ENCODE peak calls at places on chromosomes 12 and 14, in five cellular contexts. U, W, M, C and N are unnamed samples.
A peak's percentile ranks its signal among the peaks of the same experiment; 100 is the strongest.

GRCh38 chr12:62861586-62861985 is 73.4 kb downstream of the PPM1H start:
- DNase-seq in M (no peak), C (no peak), U (no peak), W (no peak), N (no peak)

GRCh38 chr14:105600939-105601359 is 74.6 kb downstream of the TMEM121 start:
- DNase-seq in U (peak; percentile 44), M (no peak), C (no peak), W (no peak), N (no peak)

GRCh38 chr12:116264525-116265070 is 12.9 kb downstream of the MED13L start:
- DNase-seq in C (no peak), W (no peak), U (no peak), M (no peak), N (no peak)

GRCh38 chr12:47757360-47757839 is 1.3 kb downstream of the RAPGEF3 start:
- DNase-seq in M (no peak), C (no peak), W (no peak), U (no peak), N (no peak)

GRCh38 chr14:45287609-45288008 is 34.6 kb upstream of the MIS18BP1 start:
- DNase-seq in M (no peak), C (no peak), U (no peak), W (no peak), N (no peak)

GRCh38 chr12:114995891-114996290 is 311.9 kb upstream of the TBX3 start:
- DNase-seq in C (no peak), U (no peak), W (no peak), M (no peak), N (no peak)

GRCh38 chr12:109525279-109525585 is 47.8 kb downstream of the UBE3B start:
- DNase-seq in C (no peak), M (no peak), U (no peak), W (no peak), N (no peak)

GRCh38 chr12:96882862-96883261 is 24.2 kb upstream of the NEDD1 start:
- DNase-seq in U (no peak), M (no peak), W (no peak), C (peak; percentile 30), N (no peak)

GRCh38 chr12:108306014-108306501 is 33.1 kb downstream of the CMKLR1 start:
- DNase-seq in C (no peak), M (peak; percentile 28), W (no peak), U (no peak), N (no peak)

GRCh38 chr14:86838363-86838762 is 1154.6 kb downstream of the GALC start:
- DNase-seq in M (no peak), W (no peak), C (no peak), U (no peak), N (no peak)

GRCh38 chr14:103110681-103111296 is 12.5 kb upstream of the TNFAIP2 start:
- DNase-seq in U (no peak), W (no peak), C (no peak), M (no peak), N (no peak)

GRCh38 chr12:29744365-29744764 is 39.4 kb downstream of the TMTC1 start:
- DNase-seq in W (no peak), M (no peak), C (no peak), U (no peak), N (no peak)

GRCh38 chr12:122517877-122518276 is 8.9 kb downstream of the RSRC2 start:
- DNase-seq in C (peak; percentile 91), U (no peak), W (no peak), M (no peak), N (no peak)

GRCh38 chr14:49497725-49498348 is 88.3 kb downstream of the RPS29 start:
- DNase-seq in W (peak; percentile 83), M (peak; percentile 7), U (no peak), C (peak; percentile 33), N (peak; percentile 39)

GRCh38 chr12:4281173-4281654 is 7.7 kb downstream of the CCND2 start:
- DNase-seq in W (no peak), M (no peak), C (no peak), U (no peak), N (no peak)

GRCh38 chr12:96322720-96323119 is 77.5 kb downstream of the CDK17 start:
- DNase-seq in W (no peak), M (no peak), U (no peak), C (no peak), N (no peak)

GRCh38 chr14:64880382-64881121 is 845 bp upstream of the SPTB start:
- DNase-seq in C (peak; percentile 6), M (peak; percentile 35), U (no peak), W (peak; percentile 69), N (peak; percentile 59)

GRCh38 chr14:50844397-50844796 is 13.4 kb upstream of the NIN start:
- DNase-seq in M (no peak), C (no peak), U (no peak), W (no peak), N (no peak)

GRCh38 chr14:56137842-56138241 is 19.6 kb downstream of the PELI2 start:
- DNase-seq in C (no peak), U (no peak), W (no peak), M (no peak), N (no peak)

GRCh38 chr12:116448165-116448756 is 110.9 kb upstream of the MAP1LC3B2 start:
- DNase-seq in U (no peak), W (no peak), C (no peak), M (no peak), N (no peak)

GRCh38 chr14:31414190-31414833 is 6.0 kb downstream of the HEATR5A start:
- DNase-seq in W (no peak), C (peak; percentile 9), M (no peak), U (no peak), N (no peak)

GRCh38 chr14:81170829-81171195 is 49.9 kb downstream of the GTF2A1 start:
- DNase-seq in W (no peak), M (no peak), C (no peak), U (no peak), N (no peak)

GRCh38 chr12:130765186-130765659 is 49.1 kb upstream of the RIMBP2 start:
- DNase-seq in M (no peak), C (no peak), W (peak; percentile 14), U (no peak), N (no peak)

GRCh38 chr14:103360548-103360947 is 24.7 kb upstream of the MARK3 start:
- DNase-seq in M (no peak), U (no peak), C (no peak), W (no peak), N (no peak)

GRCh38 chr14:88551936-88552565 is 2.8 kb downstream of the PTPN21 start:
- DNase-seq in M (peak; percentile 30), W (no peak), U (no peak), C (no peak), N (no peak)
- H3K27me3 ChIP-seq in M (no peaks in the 10 kb centered on the region), W (no peaks in the 10 kb centered on the region), U (no peaks in the 10 kb centered on the region), C (no peaks in the 10 kb centered on the region), N (peaks cover 38% of the 10 kb centered on the region)

DNA sequence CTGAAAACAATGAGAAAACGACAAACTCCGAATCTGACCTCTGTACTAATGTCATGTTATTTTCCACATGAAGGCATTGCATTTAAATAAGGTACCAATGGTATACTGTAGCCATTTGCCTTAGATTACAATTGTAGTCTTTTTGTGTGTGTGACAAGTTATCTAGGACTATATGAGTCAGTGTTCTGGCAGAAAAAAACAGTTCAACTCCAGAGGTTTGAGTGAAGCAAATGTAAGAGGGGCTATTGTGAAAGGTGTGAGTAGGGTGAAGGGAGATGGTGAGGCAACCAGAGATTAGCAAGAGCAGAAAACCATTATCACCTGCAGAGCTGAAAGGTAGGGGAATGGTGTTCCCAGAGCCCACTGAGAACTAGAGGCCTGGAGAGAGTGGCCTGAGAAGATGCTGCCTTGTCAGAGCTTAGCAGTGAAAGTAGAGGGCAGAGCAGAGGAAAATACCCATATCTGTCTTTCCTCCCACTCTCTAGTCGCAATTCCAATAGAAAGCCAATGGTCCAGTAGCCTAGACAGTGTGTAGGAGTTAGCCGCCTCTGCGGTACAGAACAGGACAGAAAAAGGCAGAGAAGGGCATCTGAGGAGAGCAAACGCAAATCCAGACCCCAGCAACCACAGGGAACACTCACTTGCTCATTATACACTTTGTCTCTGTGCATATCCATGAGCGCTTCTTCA is 112.2 kb downstream of the DYRK2 start:
- DNase-seq in M (no peak), W (no peak), C (no peak), U (no peak), N (no peak)
- H3K27ac ChIP-seq in M (no peak overlapping the region), W (no peak overlapping the region), C (no peak overlapping the region), U (no peak overlapping the region), N (no peak overlapping the region)

GRCh38 chr12:49309361-49309760 is 13.7 kb upstream of the TROAP start:
- DNase-seq in M (no peak), W (no peak), C (no peak), U (no peak), N (no peak)

GRCh38 chr12:49304161-49304560 is 9.2 kb downstream of the PRPH start:
- DNase-seq in M (no peak), W (no peak), U (no peak), C (no peak), N (no peak)

GRCh38 chr12:49301759-49302158 is 6.8 kb downstream of the PRPH start:
- DNase-seq in M (no peak), W (no peak), U (no peak), C (no peak), N (no peak)

GRCh38 chr12:49305762-49306161 is 10.8 kb downstream of the PRPH start:
- DNase-seq in W (no peak), C (no peak), M (no peak), U (no peak), N (no peak)
- H3K27me3 ChIP-seq in W (peaks cover 6% of the 10 kb centered on the region), C (no peaks in the 10 kb centered on the region), M (peaks cover 39% of the 10 kb centered on the region), U (peaks cover 8% of the 10 kb centered on the region), N (no peaks in the 10 kb centered on the region)

GRCh38 chr14:35898217-35898775 is 72.2 kb downstream of the BRMS1L start:
- DNase-seq in C (no peak), M (no peak), W (peak; percentile 5), U (no peak), N (no peak)
- H3K27ac ChIP-seq in C (no peak overlapping the region), M (no peak overlapping the region), W (no peak overlapping the region), U (no peak overlapping the region), N (no peak overlapping the region)

GRCh38 chr14:61277784-61278183 is 3.4 kb downstream of the TMEM30B start:
- DNase-seq in U (no peak), W (no peak), C (no peak), M (no peak), N (no peak)
- H3K27me3 ChIP-seq in U (no peaks in the 10 kb centered on the region), W (peaks cover 61% of the 10 kb centered on the region), C (no peaks in the 10 kb centered on the region), M (peaks cover 28% of the 10 kb centered on the region), N (no peaks in the 10 kb centered on the region)